ENCODE peak calls at places on chromosomes 16 and 17, in five cellular contexts. One of them, this sample, is unnamed.

GRCh38 chr17:8052256-8053252 is 13.7 kb downstream of the ALOX15B start:
- DNase-seq in GM06990: no peak
- DNase-seq in stomach: no peak
- DNase-seq in BE2C: no peak
- DNase-seq in transverse colon: no peak
- DNase-seq in this sample: no peak

GRCh38 chr17:27241346-27241946 is 52.5 kb upstream of the WSB1 start:
- DNase-seq in BE2C: no peak
- DNase-seq in stomach: no peak
- DNase-seq in transverse colon: peak; percentile 43
- DNase-seq in GM06990: peak; percentile 67
- DNase-seq in this sample: no peak

GRCh38 chr17:30554839-30555751 is 77.9 kb downstream of the GOSR1 start:
- DNase-seq in transverse colon: no peak
- DNase-seq in BE2C: peak; percentile 41
- DNase-seq in stomach: peak; percentile 26
- DNase-seq in GM06990: no peak
- DNase-seq in this sample: no peak

GRCh38 chr17:73189417-73190099 is 3.3 kb upstream of the COG1 start:
- DNase-seq in transverse colon: no peak
- DNase-seq in GM06990: no peak
- DNase-seq in stomach: peak; percentile 39
- DNase-seq in BE2C: peak; percentile 76
- DNase-seq in this sample: no peak

GRCh38 chr17:49523706-49524472 is 28.8 kb downstream of the NGFR start:
- DNase-seq in stomach: peak; percentile 79
- DNase-seq in BE2C: peak; percentile 48
- DNase-seq in GM06990: no peak
- DNase-seq in transverse colon: no peak
- DNase-seq in this sample: peak; percentile 8

GRCh38 chr17:39701012-39701783 is 1.3 kb downstream of the ERBB2 start:
- DNase-seq in stomach: peak; percentile 61
- DNase-seq in BE2C: no peak
- DNase-seq in transverse colon: peak; percentile 88
- DNase-seq in GM06990: no peak
- DNase-seq in this sample: no peak

GRCh38 chr17:58320570-58321323 is 7.8 kb downstream of the TSPOAP1 start:
- DNase-seq in transverse colon: no peak
- DNase-seq in BE2C: no peak
- DNase-seq in GM06990: no peak
- DNase-seq in stomach: no peak
- DNase-seq in this sample: no peak

GRCh38 chr17:74271902-74272563 is 2.0 kb upstream of the DNAI2 start:
- DNase-seq in BE2C: no peak
- DNase-seq in GM06990: no peak
- DNase-seq in stomach: no peak
- DNase-seq in transverse colon: no peak
- DNase-seq in this sample: no peak

GRCh38 chr16:85716680-85717038 is 27.9 kb upstream of the GINS2 start:
- DNase-seq in BE2C: peak; percentile 44
- DNase-seq in GM06990: no peak
- DNase-seq in stomach: no peak
- DNase-seq in transverse colon: no peak
- DNase-seq in this sample: no peak

GRCh38 chr17:5832886-5833285 is 237.3 kb upstream of the WSCD1 start:
- DNase-seq in stomach: no peak
- DNase-seq in BE2C: no peak
- DNase-seq in transverse colon: no peak
- DNase-seq in GM06990: no peak
- DNase-seq in this sample: no peak

GRCh38 chr17:81349397-81350319 is 45.6 kb upstream of the BAHCC1 start:
- DNase-seq in stomach: no peak
- DNase-seq in transverse colon: no peak
- DNase-seq in GM06990: no peak
- DNase-seq in BE2C: peak; percentile 60
- DNase-seq in this sample: no peak

GRCh38 chr16:69848635-69849545 is 86.8 kb downstream of the WWP2 start:
- DNase-seq in transverse colon: peak; percentile 88
- DNase-seq in stomach: peak; percentile 78
- DNase-seq in GM06990: no peak
- DNase-seq in BE2C: no peak
- DNase-seq in this sample: no peak

GRCh38 chr16:2286550-2286949 is 18.6 kb upstream of the RNPS1 start:
- DNase-seq in BE2C: no peak
- DNase-seq in GM06990: no peak
- DNase-seq in transverse colon: no peak
- DNase-seq in stomach: no peak
- DNase-seq in this sample: no peak

GRCh38 chr16:14409563-14409962 is 220.5 kb downstream of the PARN start:
- DNase-seq in BE2C: no peak
- DNase-seq in transverse colon: peak; percentile 47
- DNase-seq in GM06990: no peak
- DNase-seq in stomach: no peak
- DNase-seq in this sample: no peak

GRCh38 chr16:48496571-48497095 is 111.4 kb upstream of the SIAH1 start:
- DNase-seq in BE2C: no peak
- DNase-seq in GM06990: no peak
- DNase-seq in transverse colon: no peak
- DNase-seq in stomach: no peak
- DNase-seq in this sample: no peak

GRCh38 chr17:5912927-5913565 is 157.1 kb upstream of the WSCD1 start:
- DNase-seq in BE2C: no peak
- DNase-seq in stomach: no peak
- DNase-seq in transverse colon: no peak
- DNase-seq in GM06990: no peak
- DNase-seq in this sample: no peak

GRCh38 chr16:49643429-49644142 is 212.3 kb downstream of the ZNF423 start:
- DNase-seq in stomach: no peak
- DNase-seq in GM06990: no peak
- DNase-seq in transverse colon: no peak
- DNase-seq in BE2C: no peak
- DNase-seq in this sample: no peak

GRCh38 chr17:39098474-39099090 is 52.9 kb downstream of the PLXDC1 start:
- DNase-seq in stomach: no peak
- DNase-seq in GM06990: no peak
- DNase-seq in transverse colon: no peak
- DNase-seq in BE2C: no peak
- DNase-seq in this sample: no peak

GRCh38 chr17:65876985-65877384 is 314.9 kb downstream of the CEP112 start:
- DNase-seq in GM06990: no peak
- DNase-seq in transverse colon: peak; percentile 54
- DNase-seq in stomach: no peak
- DNase-seq in BE2C: no peak
- DNase-seq in this sample: no peak

GRCh38 chr17:46832945-46833839 is 14.7 kb upstream of the WNT3 start:
- DNase-seq in stomach: no peak
- DNase-seq in transverse colon: no peak
- DNase-seq in GM06990: no peak
- DNase-seq in BE2C: no peak
- DNase-seq in this sample: no peak

GRCh38 chr16:48158296-48158695 is 2.5 kb upstream of the ABCC12 start:
- DNase-seq in stomach: no peak
- DNase-seq in transverse colon: no peak
- DNase-seq in GM06990: peak; percentile 25
- DNase-seq in BE2C: no peak
- DNase-seq in this sample: no peak

GRCh38 chr17:6554871-6555330 is 1.5 kb downstream of the PITPNM3 start:
- DNase-seq in BE2C: no peak
- DNase-seq in GM06990: no peak
- DNase-seq in transverse colon: peak; percentile 74
- DNase-seq in stomach: peak; percentile 42
- DNase-seq in this sample: no peak

GRCh38 chr16:67825119-67825518 is 17.0 kb upstream of the THAP11 start:
- DNase-seq in GM06990: no peak
- DNase-seq in BE2C: no peak
- DNase-seq in transverse colon: no peak
- DNase-seq in stomach: no peak
- DNase-seq in this sample: no peak

GRCh38 chr17:28491860-28492259 is 14.3 kb upstream of the FOXN1 start:
- DNase-seq in BE2C: no peak
- DNase-seq in transverse colon: no peak
- DNase-seq in stomach: no peak
- DNase-seq in GM06990: no peak
- DNase-seq in this sample: no peak

GRCh38 chr16:12920739-12921138 is 19.3 kb downstream of the SHISA9 start:
- DNase-seq in BE2C: no peak
- DNase-seq in transverse colon: no peak
- DNase-seq in GM06990: no peak
- DNase-seq in stomach: no peak
- DNase-seq in this sample: no peak

GRCh38 chr17:57387575-57387974 is 131.3 kb downstream of the MSI2 start:
- DNase-seq in transverse colon: no peak
- DNase-seq in stomach: no peak
- DNase-seq in BE2C: no peak
- DNase-seq in GM06990: no peak
- DNase-seq in this sample: no peak

GRCh38 chr17:10380631-10381408 is 8.0 kb upstream of the MYH13 start:
- DNase-seq in GM06990: no peak
- DNase-seq in BE2C: no peak
- DNase-seq in stomach: no peak
- DNase-seq in transverse colon: no peak
- DNase-seq in this sample: no peak

GRCh38 chr17:44758414-44759095 is at the start of gene ADAM11:
- DNase-seq in BE2C: no peak
- DNase-seq in stomach: no peak
- DNase-seq in GM06990: no peak
- DNase-seq in transverse colon: no peak
- DNase-seq in this sample: no peak

GRCh38 chr17:41404024-41404651 is 6.7 kb upstream of the KRT31 start:
- DNase-seq in GM06990: no peak
- DNase-seq in BE2C: no peak
- DNase-seq in stomach: no peak
- DNase-seq in transverse colon: no peak
- DNase-seq in this sample: no peak

GRCh38 chr16:67241008-67241900 is 6.0 kb downstream of the FHOD1 start:
- DNase-seq in stomach: peak; percentile 91
- DNase-seq in GM06990: no peak
- DNase-seq in BE2C: no peak
- DNase-seq in transverse colon: peak; percentile 77
- DNase-seq in this sample: no peak

GRCh38 chr16:54875443-54875842 is 55.2 kb upstream of the IRX5 start:
- DNase-seq in stomach: no peak
- DNase-seq in GM06990: no peak
- DNase-seq in transverse colon: no peak
- DNase-seq in BE2C: no peak
- DNase-seq in this sample: no peak

GRCh38 chr16:54883358-54883757 is 47.3 kb upstream of the IRX5 start:
- DNase-seq in GM06990: no peak
- DNase-seq in stomach: no peak
- DNase-seq in BE2C: no peak
- DNase-seq in transverse colon: no peak
- DNase-seq in this sample: no peak

GRCh38 chr16:54882556-54882955 is 48.1 kb upstream of the IRX5 start:
- DNase-seq in transverse colon: no peak
- DNase-seq in GM06990: no peak
- DNase-seq in stomach: no peak
- DNase-seq in BE2C: no peak
- DNase-seq in this sample: no peak

DNA sequence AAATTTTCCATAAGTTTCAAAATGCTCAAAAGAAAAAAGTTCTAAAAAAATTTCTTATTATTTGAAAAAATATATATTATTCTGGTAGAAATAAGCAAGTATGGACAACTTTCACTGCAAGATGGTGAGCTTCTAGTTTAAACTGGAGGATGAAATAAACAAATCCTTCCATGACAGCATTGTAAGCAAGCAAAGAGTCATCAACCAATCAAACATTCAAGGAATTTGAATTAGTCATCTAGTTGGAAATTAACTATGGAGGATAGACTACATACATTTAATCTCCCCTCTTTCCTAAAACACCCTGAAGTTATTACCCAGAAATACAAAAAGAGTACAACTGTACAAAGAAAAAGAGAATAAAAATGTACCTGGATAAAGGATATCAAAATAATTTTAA is 51.0 kb upstream of the IRX5 start:
- DNase-seq in GM06990: no peak
- DNase-seq in transverse colon: no peak
- DNase-seq in BE2C: no peak
- DNase-seq in stomach: no peak
- DNase-seq in this sample: no peak
- H3K36me3 ChIP-seq in GM06990: no peaks in the 10 kb centered on the region
- H3K36me3 ChIP-seq in transverse colon: no peaks in the 10 kb centered on the region
- H3K36me3 ChIP-seq in BE2C: no peaks in the 10 kb centered on the region
- H3K36me3 ChIP-seq in stomach: no peaks in the 10 kb centered on the region
- H3K36me3 ChIP-seq in this sample: no peaks in the 10 kb centered on the region

DNA sequence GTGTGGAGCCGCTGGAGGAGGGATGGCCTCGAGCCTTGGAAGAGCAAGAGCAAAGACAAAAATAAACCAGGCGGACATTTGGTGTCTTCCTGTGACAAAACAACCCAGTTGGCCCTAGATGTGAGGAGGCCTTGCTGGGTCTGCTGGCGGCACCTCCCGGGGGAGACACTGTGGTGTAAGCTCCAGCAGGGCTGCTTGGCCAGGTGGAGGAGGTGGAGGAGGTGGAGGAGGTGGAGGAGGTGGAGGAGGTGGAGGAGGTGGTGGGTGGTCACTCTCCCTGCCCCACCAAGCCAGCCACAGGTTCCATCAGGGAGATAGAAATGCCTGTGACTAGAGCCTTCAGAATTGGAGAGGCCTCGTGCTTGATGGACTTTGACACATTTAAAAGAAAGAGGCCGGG is 32.1 kb downstream of the DBNDD1 start:
- DNase-seq in GM06990: no peak
- DNase-seq in BE2C: no peak
- DNase-seq in transverse colon: no peak
- DNase-seq in stomach: no peak
- DNase-seq in this sample: no peak
- H3K36me3 ChIP-seq in GM06990: peaks cover 42% of the 10 kb centered on the region
- H3K36me3 ChIP-seq in BE2C: peaks cover 75% of the 10 kb centered on the region
- H3K36me3 ChIP-seq in transverse colon: no peaks in the 10 kb centered on the region
- H3K36me3 ChIP-seq in stomach: peaks cover 95% of the 10 kb centered on the region
- H3K36me3 ChIP-seq in this sample: peaks cover 71% of the 10 kb centered on the region

GRCh38 chr17:78088529-78088928 is 40.0 kb downstream of the TMC6 start:
- DNase-seq in GM06990: no peak
- DNase-seq in transverse colon: no peak
- DNase-seq in stomach: no peak
- DNase-seq in BE2C: no peak
- DNase-seq in this sample: no peak

GRCh38 chr17:78089557-78090281 is 38.8 kb downstream of the TMC6 start:
- DNase-seq in BE2C: no peak
- DNase-seq in transverse colon: no peak
- DNase-seq in GM06990: no peak
- DNase-seq in stomach: no peak
- DNase-seq in this sample: no peak

GRCh38 chr17:78081551-78081950 is 47.0 kb downstream of the TMC6 start:
- DNase-seq in transverse colon: no peak
- DNase-seq in GM06990: no peak
- DNase-seq in BE2C: no peak
- DNase-seq in stomach: no peak
- DNase-seq in this sample: no peak

GRCh38 chr17:78082988-78083387 is 45.6 kb downstream of the TMC6 start:
- DNase-seq in stomach: no peak
- DNase-seq in GM06990: no peak
- DNase-seq in BE2C: no peak
- DNase-seq in transverse colon: no peak
- DNase-seq in this sample: no peak

GRCh38 chr17:78086740-78087139 is 41.8 kb downstream of the TMC6 start:
- DNase-seq in GM06990: no peak
- DNase-seq in transverse colon: no peak
- DNase-seq in BE2C: no peak
- DNase-seq in stomach: no peak
- DNase-seq in this sample: no peak
- H3K36me3 ChIP-seq in GM06990: peaks cover 2% of the 10 kb centered on the region
- H3K36me3 ChIP-seq in transverse colon: no peaks in the 10 kb centered on the region
- H3K36me3 ChIP-seq in BE2C: peaks cover 56% of the 10 kb centered on the region
- H3K36me3 ChIP-seq in stomach: peaks cover 95% of the 10 kb centered on the region
- H3K36me3 ChIP-seq in this sample: peaks cover 69% of the 10 kb centered on the region

GRCh38 chr17:37274432-37274831 is 101.4 kb upstream of the C17orf78 start:
- DNase-seq in GM06990: no peak
- DNase-seq in stomach: no peak
- DNase-seq in transverse colon: no peak
- DNase-seq in BE2C: no peak
- DNase-seq in this sample: no peak
- H3K36me3 ChIP-seq in GM06990: peaks cover 4% of the 10 kb centered on the region
- H3K36me3 ChIP-seq in stomach: peaks cover 34% of the 10 kb centered on the region
- H3K36me3 ChIP-seq in transverse colon: no peaks in the 10 kb centered on the region
- H3K36me3 ChIP-seq in BE2C: peaks cover 72% of the 10 kb centered on the region
- H3K36me3 ChIP-seq in this sample: peaks cover 7% of the 10 kb centered on the region

This sample was measured in CD4-positive, CD25-positive, alpha-beta regulatory T cell.